ENCODE peak calls at places on chromosome 9, in six cellular contexts. L is A549, R is HepG2, M is upper lobe of left lung, U is K562, G is GM12878. P is an unnamed sample.

GRCh38 chr9:27183151-27183550 is 74.1 kb downstream of the TEK start:
- ATAC-seq in R (no peak), M (no peak), G (no peak), U (no peak), L (no peak), P (no peak)

GRCh38 chr9:108049026-108049591 is 559.5 kb upstream of the KLF4 start:
- ATAC-seq in G (no peak), U (peak), M (peak), L (peak), R (no peak), P (no peak)

GRCh38 chr9:71162136-71162535 is 40.7 kb upstream of the TRPM3 start:
- ATAC-seq in L (no peak), R (no peak), M (no peak), U (no peak), G (no peak), P (no peak)

GRCh38 chr9:38309324-38310195 is 82.9 kb upstream of the ALDH1B1 start:
- ATAC-seq in G (no peak), R (no peak), U (no peak), M (no peak), L (peak), P (no peak)

GRCh38 chr9:131981116-131981847 is 98.4 kb downstream of the MED27 start:
- ATAC-seq in M (no peak), U (no peak), L (no peak), G (no peak), R (no peak), P (no peak)

GRCh38 chr9:34572092-34572491 is 17.4 kb downstream of the CNTFR start:
- ATAC-seq in R (no peak), U (no peak), G (no peak), L (no peak), M (no peak), P (no peak)

GRCh38 chr9:96218821-96219614 is 83.0 kb downstream of the HSD17B3 start:
- ATAC-seq in U (no peak), M (peak), G (no peak), R (no peak), L (no peak), P (peak)

GRCh38 chr9:91836515-91836914 is 113.5 kb downstream of the ROR2 start:
- ATAC-seq in M (no peak), L (no peak), G (no peak), R (no peak), U (no peak), P (peak)

GRCh38 chr9:7756088-7756487 is 43.5 kb downstream of the DMAC1 start:
- ATAC-seq in R (no peak), G (peak), M (no peak), L (no peak), U (no peak), P (no peak)

GRCh38 chr9:14880951-14881465 is 29.2 kb downstream of the FREM1 start:
- ATAC-seq in M (no peak), U (no peak), R (no peak), G (no peak), L (no peak), P (no peak)

GRCh38 chr9:92663951-92664350 is 6.0 kb downstream of the IPPK start:
- ATAC-seq in M (no peak), G (no peak), L (no peak), U (no peak), R (peak), P (no peak)

GRCh38 chr9:123225995-123226394 is 42.4 kb downstream of the STRBP start:
- ATAC-seq in L (no peak), U (no peak), M (no peak), R (no peak), G (peak), P (no peak)

GRCh38 chr9:89548210-89548609 is 50.3 kb upstream of the SEMA4D start:
- ATAC-seq in R (no peak), G (no peak), M (no peak), U (no peak), L (no peak), P (no peak)

GRCh38 chr9:38287420-38287985 is 105.0 kb upstream of the ALDH1B1 start:
- ATAC-seq in U (no peak), L (no peak), G (peak), M (no peak), R (no peak), P (no peak)

GRCh38 chr9:5593904-5594303 is 35.0 kb upstream of the RIC1 start:
- ATAC-seq in R (no peak), G (peak), L (no peak), M (no peak), U (no peak), P (no peak)

GRCh38 chr9:589723-590122 is 251.8 kb upstream of the DMRT1 start:
- ATAC-seq in M (peak), L (peak), G (no peak), U (no peak), R (no peak), P (peak)

GRCh38 chr9:108813951-108814601 is 41.7 kb downstream of the ACTL7B start:
- ATAC-seq in G (no peak), U (no peak), M (peak), L (peak), R (peak), P (no peak)

GRCh38 chr9:96644137-96644536 is 11.0 kb downstream of the PRXL2C start:
- ATAC-seq in L (no peak), U (no peak), R (peak), G (no peak), M (no peak), P (no peak)

GRCh38 chr9:133060417-133060841 is 1.4 kb upstream of the CEL start:
- ATAC-seq in U (peak), L (no peak), M (no peak), R (peak), G (peak), P (no peak)

GRCh38 chr9:127724012-127724411 is 8.1 kb downstream of the TTC16 start:
- ATAC-seq in G (no peak), R (peak), M (peak), L (no peak), U (no peak), P (no peak)

GRCh38 chr9:25226901-25227686 is 451.1 kb downstream of the TUSC1 start:
- ATAC-seq in G (no peak), U (no peak), L (no peak), R (no peak), M (no peak), P (no peak)

GRCh38 chr9:133276001-133276884 is 1.2 kb upstream of the ABO start:
- ATAC-seq in R (no peak), M (no peak), L (no peak), U (no peak), G (no peak), P (no peak)

GRCh38 chr9:86303316-86303975 is 21.1 kb upstream of the ISCA1 start:
- ATAC-seq in R (no peak), M (no peak), G (no peak), L (no peak), U (no peak), P (no peak)

GRCh38 chr9:106886111-106887046 is 23.4 kb downstream of the ZNF462 start:
- ATAC-seq in R (no peak), G (peak), L (no peak), U (no peak), M (no peak), P (no peak)

GRCh38 chr9:124394596-124394995 is 20.6 kb downstream of the PSMB7 start:
- ATAC-seq in M (no peak), U (no peak), L (no peak), G (peak), R (no peak), P (no peak)

GRCh38 chr9:22098636-22099332 is 89.7 kb upstream of the CDKN2B start:
- ATAC-seq in G (no peak), L (no peak), U (no peak), R (peak), M (peak), P (peak)

GRCh38 chr9:112378441-112379176 is 1.3 kb upstream of the HSDL2 start:
- ATAC-seq in U (peak), M (peak), R (no peak), L (no peak), G (peak), P (no peak)

GRCh38 chr9:99336005-99336404 is 113.9 kb downstream of the SEC61B start:
- ATAC-seq in M (no peak), G (peak), L (no peak), U (no peak), R (no peak), P (no peak)

GRCh38 chr9:123248630-123249029 is 19.8 kb downstream of the STRBP start:
- ATAC-seq in M (no peak), U (no peak), G (peak), L (no peak), R (no peak), P (no peak)

GRCh38 chr9:84761137-84761808 is 91.7 kb downstream of the NTRK2 start:
- ATAC-seq in G (peak), M (no peak), R (no peak), U (no peak), L (no peak), P (no peak)

GRCh38 chr9:6973762-6974161 is 216.0 kb downstream of the KDM4C start:
- ATAC-seq in R (peak), M (no peak), G (peak), L (no peak), U (no peak), P (no peak)

GRCh38 chr9:33164138-33164809 is 2.9 kb downstream of the B4GALT1 start:
- ATAC-seq in G (peak), R (no peak), L (no peak), U (no peak), M (no peak), P (no peak)

GRCh38 chr9:33166263-33167083 is 663 bp downstream of the B4GALT1 start:
- ATAC-seq in U (peak), M (peak), L (peak), G (peak), R (peak), P (peak)

GRCh38 chr9:33163433-33164137 is 3.6 kb downstream of the B4GALT1 start:
- ATAC-seq in L (no peak), R (no peak), M (no peak), U (no peak), G (no peak), P (no peak)

GRCh38 chr9:33167084-33167948 is at the start of gene B4GALT1:
- ATAC-seq in M (peak), G (peak), L (peak), R (peak), U (peak), P (peak)

GRCh38 chr9:33165263-33166151 is 1.6 kb downstream of the B4GALT1 start:
- ATAC-seq in G (peak), L (no peak), M (peak), R (peak), U (peak), P (peak)
- TF ChIP-seq POLR2A in G (peak), L (no peak), M (peak), R (peak), U (peak), P (no peak)

DNA sequence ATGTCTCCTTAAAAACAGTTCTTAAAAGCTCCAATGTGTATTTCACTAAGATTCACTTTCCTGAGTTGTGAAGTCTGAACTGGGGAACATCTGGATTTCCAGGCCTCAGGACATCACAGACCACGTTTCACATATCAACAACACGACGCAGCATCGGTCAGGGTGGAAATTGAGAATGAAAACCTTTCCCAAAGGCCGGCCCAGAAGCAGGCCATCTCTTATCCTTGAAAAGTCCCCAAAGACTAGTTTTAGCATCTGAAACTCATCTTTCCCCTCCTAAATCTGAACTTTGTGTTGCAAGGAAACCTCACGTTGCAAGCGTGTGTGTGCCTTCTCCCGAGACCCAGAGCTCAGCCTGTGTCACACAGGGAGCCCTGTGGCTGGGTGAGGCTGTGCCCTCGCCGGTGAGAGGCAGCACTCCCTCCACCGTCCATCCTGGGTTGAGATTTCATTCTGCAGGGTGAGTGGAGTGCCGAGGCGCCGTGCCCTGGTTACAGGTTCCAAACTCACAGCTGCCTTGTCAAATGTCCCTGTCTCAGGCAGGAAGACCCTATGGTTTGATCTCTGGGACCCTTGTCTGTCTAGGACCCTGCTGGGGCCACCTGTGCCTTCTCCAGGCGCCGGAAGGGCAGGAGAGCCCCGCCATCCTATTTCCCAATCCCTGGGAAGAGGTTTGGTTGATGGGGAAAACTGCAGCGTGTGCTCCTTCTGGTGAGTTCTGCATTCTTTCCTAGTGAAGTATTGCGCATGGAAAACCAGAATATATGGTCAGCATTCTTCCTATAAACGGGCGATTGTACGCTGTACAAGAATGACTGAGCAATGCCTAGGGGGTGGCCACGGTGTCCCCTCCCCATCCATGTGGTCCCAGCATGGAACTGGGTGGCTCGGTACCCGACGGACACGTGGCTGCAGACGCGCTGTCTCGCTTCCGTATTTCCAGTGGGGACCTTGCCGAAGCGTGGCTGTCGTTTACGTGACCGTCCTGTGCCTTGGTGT is 96.1 kb upstream of the COL5A1 start:
- ATAC-seq in L (no peak), M (peak), G (no peak), R (no peak), U (no peak), P (peak)
- TF ChIP-seq EP300 in L (no peak), M (no peak), G (no peak), R (no peak), U (no peak), P (no peak)

GRCh38 chr9:137071282-137071681 is 925 bp upstream of the SAPCD2 start:
- ATAC-seq in U (no peak), M (no peak), L (no peak), R (no peak), G (no peak), P (no peak)
- TF ChIP-seq POLR2A in U (no peak), M (no peak), L (no peak), R (no peak), G (no peak), P (no peak)

DNA sequence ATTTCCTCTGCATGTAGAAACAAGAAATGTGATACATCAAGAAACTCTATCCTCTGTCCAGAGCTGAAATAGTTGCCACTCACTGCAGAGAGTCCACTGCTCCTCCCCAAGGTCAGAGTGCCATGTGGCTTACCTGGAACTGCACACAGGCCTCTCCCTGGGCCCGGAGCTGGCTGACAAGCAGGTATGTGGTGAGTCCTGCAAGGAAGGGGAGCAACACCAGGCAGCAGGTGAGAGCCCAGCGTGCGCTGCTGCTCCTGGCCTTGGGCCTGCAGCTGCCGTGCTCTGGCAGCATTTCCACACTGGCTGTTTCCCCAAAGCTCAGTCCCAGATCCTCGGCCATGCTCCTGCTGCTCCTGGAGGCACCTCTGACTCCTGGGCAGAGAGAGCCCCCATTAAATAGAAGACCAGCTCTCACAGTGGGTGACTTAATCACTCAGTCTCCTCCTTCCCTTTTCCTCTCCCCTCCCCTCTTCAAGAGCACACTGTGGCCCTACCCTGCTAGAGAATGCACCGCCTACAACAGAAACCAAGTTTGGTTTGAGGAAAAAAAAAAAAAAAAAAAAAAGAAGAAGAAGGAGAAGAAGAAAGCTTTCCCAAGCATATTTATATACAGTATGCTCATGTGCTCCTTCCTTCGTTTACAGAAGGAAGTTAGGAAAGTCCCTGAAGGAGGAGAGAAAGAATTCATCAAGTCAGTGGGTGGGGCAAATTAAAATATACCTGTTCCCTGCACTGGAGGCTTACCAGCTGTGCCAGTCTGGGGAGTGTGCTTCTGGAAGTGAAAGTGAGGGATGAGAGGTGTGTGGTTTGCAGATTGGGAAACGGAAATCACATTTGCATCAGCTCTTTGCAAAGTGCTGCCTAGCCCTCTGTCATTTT is at the start of gene TNFSF15:
- ATAC-seq in M (peak), U (no peak), G (peak), L (peak), R (peak), P (peak)
- TF ChIP-seq EP300 in M (no peak), U (no peak), G (no peak), L (no peak), R (no peak), P (no peak)

GRCh38 chr9:20681467-20681866 is 2.6 kb upstream of the FOCAD start:
- ATAC-seq in G (no peak), M (no peak), L (no peak), R (no peak), U (no peak), P (no peak)

GRCh38 chr9:20683351-20684034 is 566 bp upstream of the FOCAD start:
- ATAC-seq in R (peak), M (peak), U (peak), L (peak), G (peak), P (peak)

GRCh38 chr9:20685769-20686168 is 1.7 kb downstream of the FOCAD start:
- ATAC-seq in R (no peak), M (no peak), G (no peak), U (no peak), L (no peak), P (no peak)

GRCh38 chr9:20684865-20685696 is 1.0 kb downstream of the FOCAD start:
- ATAC-seq in L (no peak), U (no peak), M (no peak), G (no peak), R (no peak), P (no peak)

GRCh38 chr9:20684035-20684864 is at the start of gene FOCAD:
- ATAC-seq in R (peak), U (peak), G (peak), M (peak), L (peak), P (peak)
- TF ChIP-seq POLR2A in R (peak), U (peak), G (peak), M (peak), L (peak), P (peak)

GRCh38 chr9:73841018-73841417 is 656.1 kb upstream of the RORB start:
- ATAC-seq in L (no peak), M (no peak), G (no peak), U (no peak), R (no peak), P (no peak)

GRCh38 chr9:73839471-73839870 is 657.7 kb upstream of the RORB start:
- ATAC-seq in U (no peak), R (no peak), M (no peak), L (no peak), G (no peak), P (no peak)

DNA sequence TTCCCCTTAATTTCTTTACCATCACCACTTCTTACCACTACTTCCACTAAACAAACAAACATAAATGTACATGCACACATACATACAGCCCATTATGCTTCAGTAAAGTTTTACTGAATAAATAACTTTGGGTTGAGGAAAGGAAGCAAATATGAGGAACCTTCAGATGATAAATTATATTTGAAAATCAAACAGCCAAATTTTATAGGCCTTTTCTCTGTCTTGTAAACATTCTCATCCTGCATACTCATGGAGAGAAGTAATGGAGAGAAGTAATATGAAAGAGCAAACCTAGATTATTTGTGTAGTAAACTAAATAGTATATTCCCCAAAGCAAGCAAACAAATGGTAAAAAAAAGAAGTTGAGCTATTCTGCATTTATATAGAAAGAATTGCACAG is 658.3 kb upstream of the RORB start:
- ATAC-seq in M (no peak), R (no peak), U (no peak), L (no peak), G (no peak), P (no peak)
- TF ChIP-seq EP300 in M (no peak), R (no peak), U (no peak), L (no peak), G (no peak), P (no peak)